ENCODE peak calls at places on chromosomes 3 and 15, in eight cellular contexts. L is neuronal stem cell; Z is AG04449; W is NB4; Y is effector memory CD8-positive, alpha-beta T cell; A is globus pallidus; F is ecto neural progenitor cell; H is ELF-1. X is an unnamed sample.

GRCh38 chr15:51443282-51443914 is 101.9 kb downstream of the GLDN start:
- DNase-seq in L (no peak), Z (no peak), W (peak; percentile 4), Y (no peak), A (no peak), F (no peak), H (no peak), X (no peak)

GRCh38 chr3:27554706-27555105 is 70.5 kb upstream of the SLC4A7 start:
- DNase-seq in L (no peak), Z (no peak), W (peak; percentile 14), Y (no peak), A (no peak), F (no peak), H (no peak), X (no peak)

GRCh38 chr3:72258786-72259185 is 473.8 kb upstream of the PROK2 start:
- DNase-seq in L (no peak), Z (no peak), W (peak; percentile 41), Y (no peak), A (no peak), F (no peak), H (no peak), X (no peak)

GRCh38 chr15:32029862-32030781 is at the start of gene CHRNA7:
- DNase-seq in L (peak; percentile 71), Z (no peak), W (peak; percentile 54), Y (no peak), A (peak; percentile 50), F (peak; percentile 88), H (peak; percentile 75), X (peak; percentile 40)

GRCh38 chr15:76190767-76191538 is 120.3 kb downstream of the ETFA start:
- DNase-seq in L (peak; percentile 63), Z (no peak), W (peak; percentile 86), Y (peak; percentile 49), A (peak; percentile 66), F (peak; percentile 87), H (peak; percentile 90), X (no peak)

GRCh38 chr3:83890039-83890762 is 1068.6 kb upstream of the CADM2 start:
- DNase-seq in L (no peak), Z (no peak), W (no peak), Y (no peak), A (no peak), F (no peak), H (no peak), X (no peak)

GRCh38 chr3:196024968-196025367 is 56.9 kb downstream of the TFRC start:
- DNase-seq in L (no peak), Z (no peak), W (no peak), Y (no peak), A (no peak), F (no peak), H (no peak), X (no peak)

GRCh38 chr15:94470492-94470891 is 239.1 kb downstream of the MCTP2 start:
- DNase-seq in L (no peak), Z (no peak), W (no peak), Y (no peak), A (no peak), F (no peak), H (no peak), X (no peak)

GRCh38 chr3:10335190-10335738 is 14.4 kb upstream of the SEC13 start:
- DNase-seq in L (no peak), Z (no peak), W (no peak), Y (no peak), A (no peak), F (no peak), H (no peak), X (no peak)

GRCh38 chr3:148062590-148062989 is 635.1 kb upstream of the AGTR1 start:
- DNase-seq in L (no peak), Z (no peak), W (no peak), Y (no peak), A (no peak), F (no peak), H (no peak), X (no peak)

GRCh38 chr3:81302045-81302444 is 459.4 kb downstream of the GBE1 start:
- DNase-seq in L (peak; percentile 24), Z (no peak), W (peak; percentile 50), Y (no peak), A (peak; percentile 46), F (peak; percentile 49), H (peak; percentile 4), X (no peak)

GRCh38 chr3:50572158-50572557 is 2.8 kb downstream of the HEMK1 start:
- DNase-seq in L (peak; percentile 43), Z (no peak), W (peak; percentile 78), Y (peak; percentile 77), A (peak; percentile 54), F (peak; percentile 76), H (peak; percentile 84), X (no peak)

GRCh38 chr3:9184464-9184835 is 65.0 kb downstream of the SRGAP3 start:
- DNase-seq in L (no peak), Z (no peak), W (no peak), Y (no peak), A (no peak), F (no peak), H (no peak), X (no peak)

GRCh38 chr3:51374456-51374855 is 10.6 kb upstream of the MANF start:
- DNase-seq in L (no peak), Z (no peak), W (no peak), Y (no peak), A (no peak), F (no peak), H (no peak), X (no peak)

GRCh38 chr3:15117011-15117410 is 18.1 kb upstream of the RBSN start:
- DNase-seq in L (no peak), Z (no peak), W (no peak), Y (no peak), A (no peak), F (no peak), H (no peak), X (no peak)

GRCh38 chr3:5229414-5229813 is 41.9 kb downstream of the EDEM1 start:
- DNase-seq in L (no peak), Z (no peak), W (no peak), Y (no peak), A (no peak), F (no peak), H (no peak), X (no peak)

GRCh38 chr3:16514021-16514700 is 662 bp upstream of the RFTN1 start:
- DNase-seq in L (no peak), Z (no peak), W (no peak), Y (no peak), A (no peak), F (no peak), H (no peak), X (no peak)

GRCh38 chr15:41544650-41545015 is 576 bp upstream of the RPAP1 start:
- DNase-seq in L (no peak), Z (no peak), W (peak; percentile 47), Y (peak; percentile 25), A (no peak), F (no peak), H (no peak), X (no peak)

GRCh38 chr15:75531041-75531450 is 48.1 kb downstream of the PTPN9 start:
- DNase-seq in L (no peak), Z (no peak), W (no peak), Y (no peak), A (peak; percentile 50), F (no peak), H (peak; percentile 27), X (no peak)

GRCh38 chr15:63322541-63322940 is 45.1 kb downstream of the APH1B start:
- DNase-seq in L (no peak), Z (peak; percentile 14), W (no peak), Y (no peak), A (no peak), F (no peak), H (no peak), X (no peak)

GRCh38 chr3:79040701-79041100 is 727.1 kb downstream of the ROBO1 start:
- DNase-seq in L (no peak), Z (peak; percentile 58), W (no peak), Y (no peak), A (no peak), F (no peak), H (no peak), X (no peak)

GRCh38 chr15:77988386-77989301 is 88.9 kb downstream of the TBC1D2B start:
- DNase-seq in L (no peak), Z (no peak), W (no peak), Y (no peak), A (no peak), F (peak; percentile 46), H (no peak), X (no peak)

GRCh38 chr3:54771050-54771449 is 156.8 kb downstream of the LRTM1 start:
- DNase-seq in L (no peak), Z (no peak), W (no peak), Y (no peak), A (no peak), F (no peak), H (peak; percentile 74), X (no peak)

GRCh38 chr3:137035631-137036030 is 77.8 kb downstream of the IL20RB start:
- DNase-seq in L (no peak), Z (no peak), W (peak; percentile 39), Y (no peak), A (no peak), F (no peak), H (peak; percentile 54), X (peak; percentile 35)

GRCh38 chr3:113096158-113096893 is 105.5 kb downstream of the GTPBP8 start:
- DNase-seq in L (no peak), Z (no peak), W (no peak), Y (no peak), A (no peak), F (no peak), H (no peak), X (no peak)

GRCh38 chr15:91049378-91050127 is 27.2 kb upstream of the VPS33B start:
- DNase-seq in L (peak; percentile 36), Z (no peak), W (peak; percentile 81), Y (peak; percentile 20), A (peak; percentile 73), F (peak; percentile 61), H (peak; percentile 59), X (no peak)

GRCh38 chr15:96322401-96323249 is 7.9 kb upstream of the NR2F2 start:
- DNase-seq in L (peak; percentile 68), Z (no peak), W (no peak), Y (no peak), A (no peak), F (no peak), H (peak; percentile 68), X (no peak)

GRCh38 chr3:139679218-139679617 is 1.4 kb upstream of the NMNAT3 start:
- DNase-seq in L (no peak), Z (no peak), W (no peak), Y (no peak), A (no peak), F (no peak), H (no peak), X (no peak)

GRCh38 chr3:62335196-62335595 is 38.2 kb downstream of the FEZF2 start:
- DNase-seq in L (no peak), Z (no peak), W (no peak), Y (no peak), A (no peak), F (no peak), H (no peak), X (no peak)